ENCODE peak calls at places on chromosomes 12 and 14, in six cellular contexts. M, A, V, E, N and D are unnamed samples.

GRCh38 chr12:90106568-90106967 is 397.9 kb upstream of the ATP2B1 start:
- DNase-seq in M (no peak), A (no peak), V (no peak), E (no peak), N (no peak), D (no peak)

GRCh38 chr12:108853426-108853825 is 4.0 kb downstream of the SSH1 start:
- DNase-seq in M (no peak), A (no peak), V (no peak), E (no peak), N (no peak), D (no peak)

GRCh38 chr12:53967451-53968059 is 5.4 kb upstream of the HOXC11 start:
- DNase-seq in M (no peak), A (peak), V (no peak), E (no peak), N (no peak), D (peak)

GRCh38 chr12:12885060-12885792 is 6.1 kb upstream of the GPRC5A start:
- DNase-seq in M (no peak), A (no peak), V (no peak), E (no peak), N (no peak), D (no peak)

GRCh38 chr12:64744422-64745258 is 14.6 kb downstream of the GNS start:
- DNase-seq in M (no peak), A (no peak), V (no peak), E (no peak), N (no peak), D (no peak)

GRCh38 chr14:70901218-70901772 is 6.0 kb upstream of the PCNX1 start:
- DNase-seq in M (no peak), A (no peak), V (no peak), E (no peak), N (no peak), D (no peak)

GRCh38 chr14:104114421-104115130 is 23.8 kb upstream of the KIF26A start:
- DNase-seq in M (no peak), A (peak), V (no peak), E (no peak), N (no peak), D (peak)

GRCh38 chr12:12803186-12803585 is 10.0 kb upstream of the DDX47 start:
- DNase-seq in M (peak), A (no peak), V (peak), E (peak), N (peak), D (no peak)

GRCh38 chr14:105495101-105495989 is 4.3 kb downstream of the TEDC1 start:
- DNase-seq in M (no peak), A (peak), V (no peak), E (no peak), N (no peak), D (peak)

GRCh38 chr12:16297521-16297920 is 20.0 kb upstream of the SLC15A5 start:
- DNase-seq in M (no peak), A (no peak), V (no peak), E (no peak), N (no peak), D (no peak)

GRCh38 chr14:72513994-72514659 is 379.8 kb downstream of the DPF3 start:
- DNase-seq in M (no peak), A (no peak), V (no peak), E (peak), N (peak), D (no peak)

GRCh38 chr12:64042901-64043300 is 179.2 kb downstream of the KICS2 start:
- DNase-seq in M (no peak), A (no peak), V (no peak), E (no peak), N (no peak), D (no peak)